ENCODE peak calls at places on chromosome X, in four cellular contexts. X is AG10803, V is type B pancreatic cell, J is EL. E is an unnamed sample.

GRCh38 chrX:152405561-152405960 is 45.6 kb downstream of the GABRA3 start:
- DNase-seq in V (no peak), J (no peak), X (no peak), E (no peak)

GRCh38 chrX:28398352-28398751 is 188.9 kb upstream of the IL1RAPL1 start:
- DNase-seq in J (no peak), V (no peak), X (no peak), E (no peak)

GRCh38 chrX:23803931-23804381 is 21.0 kb downstream of the SAT1 start:
- DNase-seq in V (no peak), X (peak; percentile 60), J (peak; percentile 76), E (peak; percentile 72)

GRCh38 chrX:69616520-69617203 is 749 bp downstream of the EDA start:
- DNase-seq in X (no peak), V (no peak), J (no peak), E (no peak)

GRCh38 chrX:31223817-31224216 is 152.0 kb upstream of the FTHL17 start:
- DNase-seq in J (peak; percentile 38), X (peak; percentile 52), V (no peak), E (no peak)

GRCh38 chrX:150357790-150358189 is 5.3 kb upstream of the MAMLD1 start:
- DNase-seq in X (no peak), V (peak; percentile 49), J (no peak), E (no peak)

GRCh38 chrX:136652822-136653723 is 5.1 kb downstream of the CD40LG start:
- DNase-seq in J (no peak), X (no peak), V (no peak), E (no peak)

GRCh38 chrX:20487227-20487626 is 220.5 kb upstream of the RPS6KA3 start:
- DNase-seq in V (no peak), J (peak; percentile 52), X (no peak), E (peak; percentile 48)

GRCh38 chrX:45623266-45623665 is 422.6 kb upstream of the DIPK2B start:
- DNase-seq in V (no peak), X (peak; percentile 95), J (peak; percentile 87), E (peak; percentile 88)

GRCh38 chrX:30971761-30972603 is 82.9 kb upstream of the TAB3 start:
- DNase-seq in J (peak; percentile 32), X (peak; percentile 66), V (no peak), E (peak; percentile 79)

GRCh38 chrX:20060961-20061868 is 55.5 kb downstream of the MAP7D2 start:
- DNase-seq in V (no peak), J (no peak), X (no peak), E (no peak)

GRCh38 chrX:80334583-80334982 is 85.7 kb upstream of the TENT5D start:
- DNase-seq in X (no peak), V (no peak), J (no peak), E (no peak)

GRCh38 chrX:51215266-51215665 is 117.4 kb upstream of the NUDT10 start:
- DNase-seq in J (no peak), X (no peak), V (no peak), E (no peak)

GRCh38 chrX:103187953-103188475 is 26.9 kb upstream of the BEX4 start:
- DNase-seq in V (no peak), J (peak; percentile 5), X (no peak), E (no peak)

GRCh38 chrX:136619889-136620505 is 28.0 kb upstream of the CD40LG start:
- DNase-seq in J (no peak), V (no peak), X (no peak), E (no peak)

GRCh38 chrX:101958139-101958538 is 26.3 kb upstream of the ZMAT1 start:
- DNase-seq in J (peak; percentile 41), X (peak; percentile 35), V (no peak), E (no peak)

GRCh38 chrX:139972113-139972512 is 6.8 kb upstream of the CXorf66 start:
- DNase-seq in V (no peak), X (no peak), J (no peak), E (no peak)

E was measured in osteoblast.